ENCODE peak calls at places on chromosomes 5 and 9, in five cellular contexts. K is GM13976, L is T-helper 2 cell, S is AG08396, J is H7. H is an unnamed sample.

GRCh38 chr9:89234636-89235035 is 56.0 kb upstream of the SHC3 start:
- DNase-seq in K (peak), L (no peak), S (no peak), J (peak), H (no peak)

GRCh38 chr9:14769235-14769580 is 46.7 kb upstream of the CER1 start:
- DNase-seq in K (no peak), L (no peak), S (no peak), J (peak), H (no peak)

GRCh38 chr5:74075900-74076484 is 450.0 kb downstream of the ARHGEF28 start:
- DNase-seq in K (no peak), L (no peak), S (no peak), J (no peak), H (no peak)

GRCh38 chr9:121764371-121764730 is 112.9 kb downstream of the DAB2IP start:
- DNase-seq in K (no peak), L (no peak), S (no peak), J (no peak), H (no peak)

GRCh38 chr5:55672477-55672911 is 39.6 kb downstream of the SLC38A9 start:
- DNase-seq in K (no peak), L (no peak), S (no peak), J (no peak), H (no peak)

GRCh38 chr5:930853-931252 is 38.2 kb downstream of the TRIP13 start:
- DNase-seq in K (no peak), L (no peak), S (no peak), J (peak), H (peak)

GRCh38 chr9:96565684-96566360 is 53.8 kb downstream of the CDC14B start:
- DNase-seq in K (no peak), L (no peak), S (peak), J (peak), H (no peak)

GRCh38 chr5:180021900-180022299 is 49.7 kb downstream of the RNF130 start:
- DNase-seq in K (no peak), L (no peak), S (no peak), J (peak), H (no peak)

GRCh38 chr9:99221266-99221622 is 498 bp downstream of the ALG2 start:
- DNase-seq in K (no peak), L (no peak), S (no peak), J (no peak), H (no peak)

GRCh38 chr9:23603311-23603710 is 222.7 kb downstream of the ELAVL2 start:
- DNase-seq in K (no peak), L (no peak), S (no peak), J (no peak), H (no peak)

GRCh38 chr5:51382759-51383493 is at the start of gene ISL1:
- DNase-seq in K (no peak), L (no peak), S (peak), J (peak), H (no peak)

GRCh38 chr5:74919487-74919886 is 53.3 kb upstream of the FAM169A start:
- DNase-seq in K (peak), L (no peak), S (peak), J (peak), H (no peak)

GRCh38 chr9:131887680-131888079 is 147.8 kb upstream of the RAPGEF1 start:
- DNase-seq in K (no peak), L (no peak), S (no peak), J (no peak), H (no peak)

GRCh38 chr5:16869821-16870796 is 66.0 kb downstream of the MYO10 start:
- DNase-seq in K (no peak), L (no peak), S (no peak), J (no peak), H (no peak)

GRCh38 chr5:164324239-164324638 is 818.8 kb downstream of the MAT2B start:
- DNase-seq in K (no peak), L (no peak), S (no peak), J (no peak), H (no peak)

GRCh38 chr5:103569313-103570060 is 6.9 kb upstream of the NUDT12 start:
- DNase-seq in K (no peak), L (no peak), S (no peak), J (no peak), H (no peak)

GRCh38 chr9:86953181-86953580 is 5.9 kb upstream of the GAS1 start:
- DNase-seq in K (no peak), L (no peak), S (no peak), J (no peak), H (no peak)

GRCh38 chr9:121784706-121785426 is 133.4 kb downstream of the DAB2IP start:
- DNase-seq in K (no peak), L (no peak), S (no peak), J (peak), H (peak)